ENCODE peak calls at places on chromosomes 1 and 21, in six cellular contexts. K, C, X, R, F and O are unnamed samples.

GRCh38 chr1:7401814-7402547 is 369.1 kb upstream of the VAMP3 start:
- DNase-seq in K (peak), C (no peak), X (peak), R (no peak), F (peak), O (no peak)

GRCh38 chr1:200646515-200646914 is 23.2 kb downstream of the DDX59 start:
- DNase-seq in K (no peak), C (no peak), X (no peak), R (no peak), F (no peak), O (no peak)

GRCh38 chr21:37220433-37220980 is 46.6 kb downstream of the VPS26C start:
- DNase-seq in K (peak), C (no peak), X (peak), R (peak), F (no peak), O (no peak)

GRCh38 chr21:45977396-45977795 is 4.2 kb upstream of the COL6A1 start:
- DNase-seq in K (no peak), C (peak), X (no peak), R (peak), F (no peak), O (no peak)

GRCh38 chr1:170146861-170147260 is 1.1 kb downstream of the NTMT2 start:
- DNase-seq in K (no peak), C (no peak), X (no peak), R (no peak), F (no peak), O (no peak)

GRCh38 chr1:108010581-108010980 is 45.6 kb upstream of the VAV3 start:
- DNase-seq in K (no peak), C (no peak), X (no peak), R (no peak), F (no peak), O (no peak)

GRCh38 chr1:195791796-195792195 is 816.4 kb downstream of the KCNT2 start:
- DNase-seq in K (no peak), C (no peak), X (no peak), R (no peak), F (no peak), O (no peak)

GRCh38 chr1:203306089-203306969 is 1.0 kb downstream of the BTG2 start:
- DNase-seq in K (peak), C (peak), X (peak), R (no peak), F (peak), O (no peak)

GRCh38 chr1:196608401-196609113 is at the start of gene KCNT2:
- DNase-seq in K (peak), C (peak), X (peak), R (peak), F (peak), O (peak)

GRCh38 chr1:236421022-236421421 is 26.9 kb downstream of the EDARADD start:
- DNase-seq in K (no peak), C (no peak), X (peak), R (no peak), F (peak), O (no peak)

GRCh38 chr1:28580706-28581530 is 11.1 kb upstream of the RAB42 start:
- DNase-seq in K (peak), C (no peak), X (peak), R (no peak), F (no peak), O (peak)

GRCh38 chr1:205976708-205977107 is 26.5 kb downstream of the RAB7B start:
- DNase-seq in K (peak), C (peak), X (peak), R (no peak), F (no peak), O (peak)

GRCh38 chr1:241639653-241640148 is 468 bp downstream of the CHML start:
- DNase-seq in K (peak), C (peak), X (peak), R (peak), F (no peak), O (peak)

GRCh38 chr1:8813991-8814390 is 3.4 kb downstream of the RERE start:
- DNase-seq in K (no peak), C (no peak), X (no peak), R (no peak), F (no peak), O (no peak)

GRCh38 chr1:8815582-8816285 is 1.7 kb downstream of the RERE start:
- DNase-seq in K (peak), C (no peak), X (no peak), R (peak), F (no peak), O (no peak)

GRCh38 chr1:8816306-8816705 is 1.1 kb downstream of the RERE start:
- DNase-seq in K (no peak), C (no peak), X (peak), R (no peak), F (no peak), O (no peak)

GRCh38 chr1:8813016-8813763 is 4.2 kb downstream of the RERE start:
- DNase-seq in K (no peak), C (no peak), X (no peak), R (no peak), F (no peak), O (no peak)

DNA sequence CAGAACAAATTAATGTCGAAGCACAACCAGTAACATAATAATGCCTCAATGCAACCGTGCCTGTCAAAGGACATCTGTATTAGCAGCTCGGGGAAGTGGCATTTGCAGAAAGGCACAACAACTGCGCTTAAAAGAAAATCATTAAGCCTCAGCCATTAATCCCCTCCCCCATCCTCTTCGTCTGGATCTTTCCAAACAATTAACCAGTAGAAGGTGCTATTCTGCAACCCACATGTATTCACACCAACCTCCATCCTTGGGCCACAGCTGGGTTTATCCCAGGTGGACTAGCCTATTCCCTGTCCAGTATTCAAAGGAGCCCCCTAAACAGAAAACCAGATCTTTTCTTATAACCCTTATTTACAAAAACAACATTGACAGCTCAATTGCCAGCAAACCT is 2.6 kb downstream of the RERE start:
- DNase-seq in K (no peak), C (no peak), X (no peak), R (peak), F (no peak), O (peak)
- TF ChIP-seq CTCF in K (no peak), C (peak), X (no peak), R (no peak), F (peak), O (no peak)

DNA sequence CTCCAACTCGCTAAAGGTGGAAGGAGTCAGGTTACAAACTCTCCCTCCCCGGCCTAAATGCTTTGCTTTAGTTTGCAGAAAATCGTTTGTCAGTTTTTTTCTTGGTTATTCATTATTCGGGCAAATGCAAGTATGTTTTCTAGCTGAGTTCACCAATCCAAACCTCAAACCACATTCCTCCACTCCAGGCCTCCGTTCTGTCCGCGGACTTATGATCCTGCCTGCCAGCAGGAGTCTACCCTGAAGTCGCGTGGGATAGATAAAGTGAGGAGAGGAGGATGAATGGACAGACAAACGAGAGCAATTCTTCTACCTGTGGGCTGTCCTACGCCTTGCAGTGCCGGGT is 1.3 kb downstream of the ADAMTS1 start:
- DNase-seq in K (peak), C (peak), X (peak), R (no peak), F (no peak), O (no peak)
- TF ChIP-seq CTCF in K (peak), C (no peak), X (peak), R (no peak), F (peak), O (no peak)

GRCh38 chr1:94463765-94464330 is 45.7 kb downstream of the ABCD3 start:
- DNase-seq in K (peak), C (peak), X (peak), R (no peak), F (peak), O (no peak)
- TF ChIP-seq CTCF in K (peak), C (peak), X (peak), R (no peak), F (peak), O (no peak)

GRCh38 chr21:18369115-18369514 is 34.5 kb downstream of the TMPRSS15 start:
- DNase-seq in K (peak), C (no peak), X (peak), R (peak), F (no peak), O (no peak)
- TF ChIP-seq CTCF in K (no peak), C (peak), X (peak), R (peak), F (peak), O (peak)

GRCh38 chr1:119758584-119758983 is 10.1 kb downstream of the HMGCS2 start:
- DNase-seq in K (no peak), C (no peak), X (no peak), R (no peak), F (no peak), O (no peak)

GRCh38 chr1:119764220-119764619 is 4.5 kb downstream of the HMGCS2 start:
- DNase-seq in K (no peak), C (no peak), X (no peak), R (no peak), F (no peak), O (no peak)

GRCh38 chr1:119766374-119766794 is 2.3 kb downstream of the HMGCS2 start:
- DNase-seq in K (no peak), C (no peak), X (no peak), R (no peak), F (no peak), O (no peak)

GRCh38 chr1:119762953-119763352 is 5.8 kb downstream of the HMGCS2 start:
- DNase-seq in K (no peak), C (no peak), X (no peak), R (no peak), F (no peak), O (no peak)

GRCh38 chr1:119762409-119762808 is 6.3 kb downstream of the HMGCS2 start:
- DNase-seq in K (no peak), C (no peak), X (no peak), R (no peak), F (no peak), O (no peak)
- TF ChIP-seq CTCF in K (no peak), C (no peak), X (no peak), R (no peak), F (no peak), O (no peak)

GRCh38 chr1:89780721-89781120 is 40.1 kb upstream of the LRRC8D start:
- DNase-seq in K (peak), C (no peak), X (peak), R (no peak), F (peak), O (no peak)
- TF ChIP-seq CTCF in K (peak), C (no peak), X (peak), R (no peak), F (peak), O (no peak)